ENCODE peak calls at places on chromosome 3, in four cellular contexts. O is HCT116, K is right atrium auricular region, U is endothelial cell of umbilical vein. N is an unnamed sample.

GRCh38 chr3:32780735-32781210 is 37.0 kb upstream of the TRIM71 start:
- DNase-seq in O (peak), K (peak), U (no peak), N (peak)

GRCh38 chr3:101796076-101796475 is 17.1 kb downstream of the NXPE3 start:
- DNase-seq in K (no peak), O (no peak), U (no peak), N (no peak)

GRCh38 chr3:45084820-45085816 is 59.0 kb downstream of the CLEC3B start:
- DNase-seq in O (no peak), U (no peak), K (no peak), N (peak)

GRCh38 chr3:44880284-44880683 is 5.9 kb downstream of the TGM4 start:
- DNase-seq in O (no peak), K (no peak), U (no peak), N (no peak)

GRCh38 chr3:173065543-173065970 is 75.5 kb downstream of the SPATA16 start:
- DNase-seq in O (no peak), U (no peak), K (no peak), N (peak)

GRCh38 chr3:94024385-94024784 is 4.0 kb downstream of the STX19 start:
- DNase-seq in U (no peak), K (no peak), O (no peak), N (no peak)

GRCh38 chr3:73586190-73586589 is 38.6 kb downstream of the PDZRN3 start:
- DNase-seq in O (no peak), U (no peak), K (no peak), N (no peak)

GRCh38 chr3:9211155-9211950 is 38.1 kb downstream of the SRGAP3 start:
- DNase-seq in O (no peak), U (no peak), K (no peak), N (no peak)

GRCh38 chr3:129051776-129052400 is 8.7 kb upstream of the GP9 start:
- DNase-seq in U (no peak), K (peak), O (no peak), N (no peak)

GRCh38 chr3:33025648-33026178 is 71.2 kb downstream of the GLB1 start:
- DNase-seq in O (no peak), K (no peak), U (no peak), N (no peak)

GRCh38 chr3:115785782-115786181 is 162.5 kb downstream of the GAP43 start:
- DNase-seq in K (no peak), U (no peak), O (no peak), N (no peak)

GRCh38 chr3:127975153-127975552 is 60.1 kb downstream of the KBTBD12 start:
- DNase-seq in K (no peak), U (no peak), O (no peak), N (no peak)

GRCh38 chr3:194824676-194825075 is 139.0 kb downstream of the FAM43A start:
- DNase-seq in U (no peak), O (no peak), K (peak), N (no peak)

GRCh38 chr3:122961146-122961545 is 66.4 kb downstream of the SEMA5B start:
- DNase-seq in O (no peak), U (no peak), K (no peak), N (no peak)

GRCh38 chr3:43153189-43154083 is 47.6 kb upstream of the POMGNT2 start:
- DNase-seq in K (peak), O (no peak), U (no peak), N (no peak)

GRCh38 chr3:148106062-148106461 is 591.6 kb upstream of the AGTR1 start:
- DNase-seq in U (no peak), K (no peak), O (no peak), N (no peak)

GRCh38 chr3:39501982-39502837 is 34.7 kb downstream of the MOBP start:
- DNase-seq in U (no peak), O (no peak), K (no peak), N (no peak)